ENCODE peak calls at places on chromosomes 6 and 20, in four cellular contexts. Y is A549, J is GM12878, R is HepG2. D is an unnamed sample.

GRCh38 chr20:4604580-4604979 is 117.1 kb upstream of the PRND start:
- DNase-seq in R (no peak), J (no peak), Y (no peak), D (no peak)

GRCh38 chr6:165695736-165696515 is 32.9 kb upstream of the PDE10A start:
- DNase-seq in Y (no peak), J (no peak), R (no peak), D (no peak)

GRCh38 chr20:43824699-43825402 is 89.8 kb upstream of the TOX2 start:
- DNase-seq in R (peak), J (peak), Y (no peak), D (peak)

GRCh38 chr20:50845566-50846211 is 50.8 kb downstream of the BCAS4 start:
- DNase-seq in J (no peak), R (no peak), Y (no peak), D (peak)

GRCh38 chr20:24991897-24992419 is 593 bp downstream of the APMAP start:
- DNase-seq in R (no peak), Y (peak), J (no peak), D (peak)

GRCh38 chr20:38199506-38200390 is 34.7 kb upstream of the TGM2 start:
- DNase-seq in J (no peak), Y (no peak), R (no peak), D (no peak)

GRCh38 chr6:145809785-145810184 is 4.8 kb downstream of the FBXO30 start:
- DNase-seq in R (no peak), J (no peak), Y (no peak), D (no peak)

GRCh38 chr20:52974155-52974554 is 2.0 kb downstream of the TSHZ2 start:
- DNase-seq in Y (no peak), J (peak), R (no peak), D (peak)

GRCh38 chr6:133377219-133377618 is 136.1 kb downstream of the EYA4 start:
- DNase-seq in Y (no peak), J (no peak), R (no peak), D (no peak)

GRCh38 chr6:134422426-134423231 is 104.7 kb upstream of the SGK1 start:
- DNase-seq in J (no peak), Y (peak), R (peak), D (no peak)

GRCh38 chr6:157861814-157862213 is 38.8 kb downstream of the SNX9 start:
- DNase-seq in Y (no peak), R (no peak), J (no peak), D (no peak)

GRCh38 chr6:125120054-125120590 is 33.5 kb upstream of the TPD52L1 start:
- DNase-seq in R (no peak), Y (no peak), J (no peak), D (no peak)

GRCh38 chr6:25922301-25922700 is 8.2 kb downstream of the SLC17A2 start:
- DNase-seq in J (no peak), R (no peak), Y (no peak), D (no peak)

GRCh38 chr6:32194825-32195651 is 2.6 kb upstream of the GPSM3 start:
- DNase-seq in R (no peak), J (no peak), Y (peak), D (peak)

GRCh38 chr6:39812853-39813533 is 20.8 kb downstream of the DAAM2 start:
- DNase-seq in J (peak), Y (no peak), R (no peak), D (no peak)

GRCh38 chr20:46056027-46056833 is 27.2 kb downstream of the SLC12A5 start:
- DNase-seq in J (no peak), Y (no peak), R (no peak), D (no peak)

GRCh38 chr20:46055269-46055668 is 26.3 kb downstream of the SLC12A5 start:
- DNase-seq in Y (no peak), R (no peak), J (no peak), D (no peak)

GRCh38 chr20:46058656-46059281 is 29.8 kb downstream of the SLC12A5 start:
- DNase-seq in Y (no peak), J (no peak), R (no peak), D (no peak)

GRCh38 chr20:46057856-46058655 is 29.0 kb downstream of the SLC12A5 start:
- DNase-seq in R (no peak), Y (no peak), J (no peak), D (no peak)

DNA sequence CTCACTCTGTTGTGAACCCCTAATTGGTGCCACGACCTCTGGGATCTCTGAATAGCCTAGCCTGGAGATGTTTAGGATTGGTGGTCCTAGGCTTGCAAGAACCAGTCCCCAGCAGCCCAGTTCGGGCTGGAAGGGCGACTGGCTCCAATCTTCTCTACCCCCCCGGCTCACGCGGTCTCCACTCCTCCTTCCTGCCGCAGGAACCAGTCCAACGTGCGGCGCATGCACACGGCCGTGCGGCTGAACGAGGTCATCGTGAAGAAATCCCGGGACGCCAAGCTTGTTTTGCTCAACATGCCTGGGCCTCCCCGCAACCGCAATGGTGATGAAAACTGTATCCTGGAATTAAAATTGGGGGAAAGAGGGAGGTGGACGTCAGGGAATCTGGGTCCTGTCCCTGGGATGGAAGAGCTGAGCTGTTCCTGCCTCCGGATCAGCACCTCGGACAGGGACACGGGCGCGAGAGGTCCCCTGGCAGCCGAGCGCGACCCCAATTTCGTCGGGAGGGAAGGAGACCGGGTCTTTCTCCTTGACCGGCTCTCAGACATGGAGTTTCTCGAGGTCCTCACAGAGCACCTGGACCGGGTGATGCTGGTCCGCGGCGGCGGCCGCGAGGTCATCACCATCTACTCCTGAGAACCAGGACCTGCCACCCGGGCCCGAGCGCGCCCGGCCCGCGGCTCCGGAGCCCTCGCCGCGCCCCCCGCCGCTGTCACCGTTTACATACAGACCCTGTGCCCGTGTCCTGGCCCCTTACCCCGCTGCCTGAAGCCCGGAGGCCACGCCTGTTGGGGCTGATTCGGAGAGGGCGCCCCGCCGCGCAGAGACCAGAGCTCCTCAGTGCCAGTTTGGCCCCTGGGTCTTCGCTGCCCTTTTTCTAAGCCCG is 28.2 kb downstream of the SLC12A5 start:
- DNase-seq in J (no peak), R (no peak), Y (no peak), D (no peak)
- TF ChIP-seq CHD2 in J (no peak), R (no peak), Y (no peak), D (no peak)

GRCh38 chr6:6557871-6558270 is 30.6 kb upstream of the LY86 start:
- DNase-seq in R (no peak), Y (no peak), J (no peak), D (no peak)
- TF ChIP-seq PBX3 in R (no peak), Y (no peak), J (no peak), D (no peak)

DNA sequence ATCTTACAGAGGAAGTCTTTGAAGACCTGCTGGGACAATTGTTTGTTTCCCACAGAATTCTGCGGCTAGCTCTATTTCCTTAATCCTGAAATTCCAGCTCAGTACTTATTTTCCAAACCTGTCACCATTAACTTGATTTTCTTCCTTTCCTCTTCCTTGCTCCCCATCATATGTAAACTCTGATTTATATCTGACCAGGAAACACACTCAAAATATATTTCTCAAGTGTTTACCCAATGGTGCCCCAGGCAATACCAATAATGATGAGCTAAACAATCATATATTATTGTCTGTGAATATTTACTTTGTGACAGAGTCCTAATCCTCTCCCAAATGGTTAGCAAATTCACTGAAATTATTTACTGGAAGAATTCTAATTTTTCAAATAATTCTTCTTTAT is 597.3 kb downstream of the PKHD1 start:
- DNase-seq in Y (no peak), R (no peak), J (no peak), D (no peak)
- TF ChIP-seq CHD2 in Y (no peak), R (no peak), J (no peak), D (no peak)

GRCh38 chr6:90463874-90464273 is 123.0 kb downstream of the MAP3K7 start:
- DNase-seq in Y (no peak), R (no peak), J (no peak), D (no peak)

GRCh38 chr6:90467546-90467945 is 119.3 kb downstream of the MAP3K7 start:
- DNase-seq in J (no peak), Y (no peak), R (no peak), D (no peak)

GRCh38 chr6:90464507-90464906 is 122.4 kb downstream of the MAP3K7 start:
- DNase-seq in R (no peak), Y (no peak), J (no peak), D (no peak)

GRCh38 chr6:90468080-90468479 is 118.8 kb downstream of the MAP3K7 start:
- DNase-seq in Y (no peak), J (no peak), R (no peak), D (no peak)

GRCh38 chr6:90466191-90466940 is 120.5 kb downstream of the MAP3K7 start:
- DNase-seq in J (no peak), Y (no peak), R (no peak), D (no peak)
- TF ChIP-seq PBX3 in J (no peak), Y (no peak), R (no peak), D (no peak)